ENCODE peak calls at places on chromosomes 12 and 14, in eight cellular contexts. One of them, this sample, is unnamed. For H3K4me1, the result is how much of the 10 kb centered on the place peaks cover.

GRCh38 chr14:38290601-38291190 is 34.8 kb upstream of the CLEC14A start:
- DNase-seq in esophagus squamous epithelium: no peak
- DNase-seq in prostate gland: no peak
- DNase-seq in A549: no peak
- DNase-seq in endothelial cell of umbilical vein: peak
- DNase-seq in stomach: no peak
- DNase-seq in testis: no peak
- DNase-seq in body of pancreas: peak
- DNase-seq in this sample: no peak

GRCh38 chr14:66709292-66709691 is 201.3 kb downstream of the GPHN start:
- DNase-seq in esophagus squamous epithelium: no peak
- DNase-seq in prostate gland: no peak
- DNase-seq in A549: no peak
- DNase-seq in endothelial cell of umbilical vein: peak
- DNase-seq in stomach: no peak
- DNase-seq in testis: no peak
- DNase-seq in body of pancreas: no peak
- DNase-seq in this sample: no peak

GRCh38 chr12:1093166-1093751 is 102.2 kb downstream of the ERC1 start:
- DNase-seq in esophagus squamous epithelium: no peak
- DNase-seq in prostate gland: peak
- DNase-seq in A549: peak
- DNase-seq in endothelial cell of umbilical vein: peak
- DNase-seq in stomach: no peak
- DNase-seq in testis: peak
- DNase-seq in body of pancreas: peak
- DNase-seq in this sample: no peak

GRCh38 chr12:94872007-94872653 is 131.4 kb downstream of the NDUFA12 start:
- DNase-seq in esophagus squamous epithelium: no peak
- DNase-seq in prostate gland: peak
- DNase-seq in A549: no peak
- DNase-seq in endothelial cell of umbilical vein: no peak
- DNase-seq in stomach: peak
- DNase-seq in testis: no peak
- DNase-seq in body of pancreas: peak
- DNase-seq in this sample: no peak

GRCh38 chr12:64510687-64511086 is 58.8 kb downstream of the TBK1 start:
- DNase-seq in esophagus squamous epithelium: no peak
- DNase-seq in prostate gland: no peak
- DNase-seq in A549: no peak
- DNase-seq in endothelial cell of umbilical vein: no peak
- DNase-seq in stomach: no peak
- DNase-seq in testis: no peak
- DNase-seq in body of pancreas: no peak
- DNase-seq in this sample: no peak

GRCh38 chr12:49642370-49642802 is 19.0 kb downstream of the PRPF40B start:
- DNase-seq in esophagus squamous epithelium: no peak
- DNase-seq in prostate gland: no peak
- DNase-seq in A549: no peak
- DNase-seq in endothelial cell of umbilical vein: no peak
- DNase-seq in stomach: no peak
- DNase-seq in testis: no peak
- DNase-seq in body of pancreas: no peak
- DNase-seq in this sample: no peak

GRCh38 chr14:102362084-102362483 is 606 bp downstream of the CINP start:
- DNase-seq in esophagus squamous epithelium: no peak
- DNase-seq in prostate gland: no peak
- DNase-seq in A549: no peak
- DNase-seq in endothelial cell of umbilical vein: no peak
- DNase-seq in stomach: no peak
- DNase-seq in testis: no peak
- DNase-seq in body of pancreas: no peak
- DNase-seq in this sample: no peak

GRCh38 chr14:58298477-58298879 is at the start of gene ARID4A:
- DNase-seq in esophagus squamous epithelium: peak
- DNase-seq in prostate gland: no peak
- DNase-seq in A549: no peak
- DNase-seq in endothelial cell of umbilical vein: no peak
- DNase-seq in stomach: peak
- DNase-seq in testis: peak
- DNase-seq in body of pancreas: no peak
- DNase-seq in this sample: peak

GRCh38 chr12:101854747-101855146 is 22.6 kb upstream of the DRAM1 start:
- DNase-seq in esophagus squamous epithelium: no peak
- DNase-seq in prostate gland: no peak
- DNase-seq in A549: no peak
- DNase-seq in endothelial cell of umbilical vein: no peak
- DNase-seq in stomach: no peak
- DNase-seq in testis: no peak
- DNase-seq in body of pancreas: no peak
- DNase-seq in this sample: no peak

GRCh38 chr12:105561981-105562726 is 231.7 kb downstream of the C12orf75 start:
- DNase-seq in esophagus squamous epithelium: no peak
- DNase-seq in prostate gland: peak
- DNase-seq in A549: peak
- DNase-seq in endothelial cell of umbilical vein: peak
- DNase-seq in stomach: peak
- DNase-seq in testis: no peak
- DNase-seq in body of pancreas: no peak
- DNase-seq in this sample: peak

GRCh38 chr14:59215353-59215752 is 26.9 kb downstream of the DAAM1 start:
- DNase-seq in esophagus squamous epithelium: no peak
- DNase-seq in prostate gland: peak
- DNase-seq in A549: no peak
- DNase-seq in endothelial cell of umbilical vein: peak
- DNase-seq in stomach: peak
- DNase-seq in testis: peak
- DNase-seq in body of pancreas: peak
- DNase-seq in this sample: peak

GRCh38 chr12:66044731-66045130 is 85.8 kb downstream of the LLPH start:
- DNase-seq in esophagus squamous epithelium: no peak
- DNase-seq in prostate gland: no peak
- DNase-seq in A549: peak
- DNase-seq in endothelial cell of umbilical vein: no peak
- DNase-seq in stomach: no peak
- DNase-seq in testis: no peak
- DNase-seq in body of pancreas: no peak
- DNase-seq in this sample: no peak

GRCh38 chr14:61861320-61861865 is 99.2 kb downstream of the SNAPC1 start:
- DNase-seq in esophagus squamous epithelium: no peak
- DNase-seq in prostate gland: no peak
- DNase-seq in A549: no peak
- DNase-seq in endothelial cell of umbilical vein: no peak
- DNase-seq in stomach: no peak
- DNase-seq in testis: no peak
- DNase-seq in body of pancreas: no peak
- DNase-seq in this sample: no peak

GRCh38 chr14:104867371-104868059 is 2.4 kb downstream of the CEP170B start:
- DNase-seq in esophagus squamous epithelium: no peak
- DNase-seq in prostate gland: no peak
- DNase-seq in A549: no peak
- DNase-seq in endothelial cell of umbilical vein: no peak
- DNase-seq in stomach: no peak
- DNase-seq in testis: no peak
- DNase-seq in body of pancreas: no peak
- DNase-seq in this sample: peak

GRCh38 chr12:130873106-130873795 is 1.4 kb downstream of the RAN start:
- DNase-seq in esophagus squamous epithelium: no peak
- DNase-seq in prostate gland: no peak
- DNase-seq in A549: no peak
- DNase-seq in endothelial cell of umbilical vein: no peak
- DNase-seq in stomach: no peak
- DNase-seq in testis: no peak
- DNase-seq in body of pancreas: no peak
- DNase-seq in this sample: no peak

DNA sequence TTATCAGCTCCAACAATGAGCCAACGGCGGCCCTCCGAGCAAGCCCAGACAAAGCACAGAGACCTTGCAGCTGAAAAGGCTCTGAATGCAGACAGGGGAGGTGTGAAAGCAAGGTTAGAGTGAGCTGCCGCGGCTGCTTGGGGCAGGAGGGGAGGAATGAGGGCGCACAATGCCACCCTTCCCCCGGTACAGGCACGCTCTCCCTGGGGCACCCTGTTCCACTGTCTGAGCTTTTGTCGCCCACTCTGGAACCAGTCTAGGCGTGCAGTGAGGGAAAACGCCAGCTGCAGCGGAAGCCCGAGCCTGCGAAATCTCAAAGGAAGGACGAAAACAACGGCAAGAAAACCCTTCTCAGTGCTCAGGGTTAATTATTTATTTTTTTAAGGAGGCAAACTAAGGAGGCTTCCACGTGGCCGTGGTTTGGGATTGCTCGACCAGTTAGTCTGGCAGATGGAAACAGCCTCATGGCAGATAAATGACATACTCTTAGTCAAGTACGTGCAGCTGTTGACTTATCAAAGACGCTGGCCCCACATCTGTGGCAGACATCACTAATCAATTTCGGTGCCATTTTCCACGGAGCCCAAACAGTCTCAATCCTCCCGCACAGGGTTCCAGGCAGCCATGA is 66.2 kb downstream of the RBM19 start:
- DNase-seq in esophagus squamous epithelium: no peak
- DNase-seq in prostate gland: peak
- DNase-seq in A549: no peak
- DNase-seq in endothelial cell of umbilical vein: no peak
- DNase-seq in stomach: no peak
- DNase-seq in testis: peak
- DNase-seq in body of pancreas: peak
- DNase-seq in this sample: no peak
- H3K4me1 ChIP-seq in esophagus squamous epithelium: under half
- H3K4me1 ChIP-seq in prostate gland: under half
- H3K4me1 ChIP-seq in A549: under half
- H3K4me1 ChIP-seq in endothelial cell of umbilical vein: under half
- H3K4me1 ChIP-seq in stomach: under half
- H3K4me1 ChIP-seq in testis: under half
- H3K4me1 ChIP-seq in body of pancreas: under half
- H3K4me1 ChIP-seq in this sample: under half

GRCh38 chr12:76031414-76032042 is at the start of gene PHLDA1:
- DNase-seq in esophagus squamous epithelium: peak
- DNase-seq in prostate gland: peak
- DNase-seq in A549: peak
- DNase-seq in endothelial cell of umbilical vein: peak
- DNase-seq in stomach: peak
- DNase-seq in testis: peak
- DNase-seq in body of pancreas: peak
- DNase-seq in this sample: peak
- TF ChIP-seq POLR2A in esophagus squamous epithelium: no peak
- TF ChIP-seq POLR2A in prostate gland: peak
- TF ChIP-seq POLR2A in A549: peak
- TF ChIP-seq POLR2A in endothelial cell of umbilical vein: peak
- TF ChIP-seq POLR2A in stomach: no peak
- TF ChIP-seq POLR2A in testis: peak
- TF ChIP-seq POLR2A in body of pancreas: peak
- TF ChIP-seq POLR2A in this sample: no peak

DNA sequence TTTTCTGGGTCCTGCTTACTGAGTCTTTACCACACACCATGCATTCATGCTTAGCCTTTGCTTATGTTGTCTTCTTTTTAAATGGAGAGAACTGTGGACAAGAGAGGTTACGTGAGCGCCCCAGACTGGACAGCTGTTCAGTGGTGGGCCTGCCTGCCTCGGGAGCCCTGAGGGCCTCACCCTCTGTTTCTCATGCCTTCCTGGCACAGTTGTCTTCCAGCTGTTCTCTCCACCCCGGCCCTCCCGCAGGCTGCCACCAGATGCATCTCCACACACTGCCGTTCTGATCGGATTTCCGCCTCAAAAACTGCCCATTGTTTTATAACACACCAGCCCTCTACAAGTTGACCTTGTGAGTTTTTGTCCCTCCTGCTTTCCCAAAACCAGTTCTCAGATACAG is 100.8 kb downstream of the SAMD4A start:
- DNase-seq in esophagus squamous epithelium: no peak
- DNase-seq in prostate gland: no peak
- DNase-seq in A549: no peak
- DNase-seq in endothelial cell of umbilical vein: no peak
- DNase-seq in stomach: no peak
- DNase-seq in testis: no peak
- DNase-seq in body of pancreas: no peak
- DNase-seq in this sample: no peak
- H3K4me1 ChIP-seq in esophagus squamous epithelium: under half
- H3K4me1 ChIP-seq in prostate gland: under half
- H3K4me1 ChIP-seq in A549: under half
- H3K4me1 ChIP-seq in endothelial cell of umbilical vein: under half
- H3K4me1 ChIP-seq in stomach: under half
- H3K4me1 ChIP-seq in testis: under half
- H3K4me1 ChIP-seq in body of pancreas: under half
- H3K4me1 ChIP-seq in this sample: half or more

GRCh38 chr12:53186745-53187144 is 6.0 kb upstream of the CSAD start:
- DNase-seq in esophagus squamous epithelium: no peak
- DNase-seq in prostate gland: no peak
- DNase-seq in A549: no peak
- DNase-seq in endothelial cell of umbilical vein: no peak
- DNase-seq in stomach: no peak
- DNase-seq in testis: no peak
- DNase-seq in body of pancreas: no peak
- DNase-seq in this sample: no peak

GRCh38 chr12:53184828-53185227 is 4.1 kb upstream of the CSAD start:
- DNase-seq in esophagus squamous epithelium: no peak
- DNase-seq in prostate gland: no peak
- DNase-seq in A549: no peak
- DNase-seq in endothelial cell of umbilical vein: no peak
- DNase-seq in stomach: no peak
- DNase-seq in testis: no peak
- DNase-seq in body of pancreas: no peak
- DNase-seq in this sample: no peak

GRCh38 chr12:53190108-53190729 is 9.5 kb upstream of the CSAD start:
- DNase-seq in esophagus squamous epithelium: no peak
- DNase-seq in prostate gland: peak
- DNase-seq in A549: peak
- DNase-seq in endothelial cell of umbilical vein: peak
- DNase-seq in stomach: peak
- DNase-seq in testis: peak
- DNase-seq in body of pancreas: peak
- DNase-seq in this sample: peak

GRCh38 chr12:53185582-53186153 is 4.9 kb upstream of the CSAD start:
- DNase-seq in esophagus squamous epithelium: no peak
- DNase-seq in prostate gland: no peak
- DNase-seq in A549: no peak
- DNase-seq in endothelial cell of umbilical vein: no peak
- DNase-seq in stomach: no peak
- DNase-seq in testis: no peak
- DNase-seq in body of pancreas: no peak
- DNase-seq in this sample: no peak

DNA sequence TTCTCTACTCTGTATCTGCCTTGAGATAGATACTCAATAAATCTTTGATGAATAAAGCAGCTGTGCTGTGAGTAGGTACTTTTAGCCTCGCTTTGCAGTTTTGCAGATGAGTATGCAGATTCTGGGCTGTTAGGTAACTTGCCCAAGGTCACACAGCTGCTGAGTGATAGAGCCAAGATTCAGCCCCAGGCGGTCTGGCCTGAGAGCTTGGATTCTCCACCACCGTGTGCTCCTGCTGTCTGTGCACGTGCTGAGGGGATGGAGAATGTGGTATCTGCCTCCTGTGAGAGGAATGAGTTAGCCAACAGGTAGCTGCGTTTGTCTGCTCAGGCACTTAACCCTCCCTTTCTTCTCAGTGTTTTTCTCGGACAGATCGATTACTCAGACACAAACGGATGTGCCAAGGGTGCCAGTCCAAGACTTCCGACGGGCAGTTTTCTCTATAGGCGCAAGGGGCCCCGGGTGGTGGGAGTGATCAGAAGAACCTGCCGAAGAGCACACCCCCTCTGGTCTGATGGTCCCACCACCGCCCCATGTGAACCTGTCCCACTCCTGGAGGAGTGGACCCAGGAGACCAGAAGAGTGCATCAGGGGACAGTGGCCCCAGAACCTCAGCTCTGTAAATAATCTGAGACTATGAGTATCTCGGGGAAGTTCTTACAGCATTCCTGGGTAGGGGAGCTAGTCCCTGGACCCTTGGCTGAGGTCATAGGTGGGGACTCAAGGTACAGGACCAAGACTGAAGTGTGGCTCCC is 6.6 kb upstream of the CSAD start:
- DNase-seq in esophagus squamous epithelium: no peak
- DNase-seq in prostate gland: no peak
- DNase-seq in A549: no peak
- DNase-seq in endothelial cell of umbilical vein: no peak
- DNase-seq in stomach: no peak
- DNase-seq in testis: no peak
- DNase-seq in body of pancreas: no peak
- DNase-seq in this sample: no peak
- TF ChIP-seq POLR2A in esophagus squamous epithelium: no peak
- TF ChIP-seq POLR2A in prostate gland: no peak
- TF ChIP-seq POLR2A in A549: no peak
- TF ChIP-seq POLR2A in endothelial cell of umbilical vein: no peak
- TF ChIP-seq POLR2A in stomach: no peak
- TF ChIP-seq POLR2A in testis: no peak
- TF ChIP-seq POLR2A in body of pancreas: no peak
- TF ChIP-seq POLR2A in this sample: no peak